ENCODE peak calls at places on chromosomes 2 and 18, in four cellular contexts. One of them, this sample, is unnamed.

GRCh38 chr2:124264496-124265160 is 239.5 kb downstream of the CNTNAP5 start:
- DNase-seq in GM12878: no peak
- DNase-seq in A549: no peak
- DNase-seq in K562: no peak
- DNase-seq in this sample: no peak

GRCh38 chr2:206983156-206983875 is 44.0 kb downstream of the CPO start:
- DNase-seq in K562: no peak
- DNase-seq in GM12878: no peak
- DNase-seq in A549: no peak
- DNase-seq in this sample: no peak

GRCh38 chr2:9287400-9288059 is 80.9 kb downstream of the ASAP2 start:
- DNase-seq in GM12878: no peak
- DNase-seq in A549: peak
- DNase-seq in K562: no peak
- DNase-seq in this sample: no peak

GRCh38 chr2:216115224-216115582 is 6.1 kb downstream of the XRCC5 start:
- DNase-seq in K562: no peak
- DNase-seq in GM12878: no peak
- DNase-seq in A549: peak
- DNase-seq in this sample: no peak

GRCh38 chr2:68912732-68913131 is 40.0 kb downstream of the GKN2 start:
- DNase-seq in GM12878: no peak
- DNase-seq in A549: no peak
- DNase-seq in K562: no peak
- DNase-seq in this sample: no peak

GRCh38 chr2:169329669-169330554 is 32.4 kb downstream of the LRP2 start:
- DNase-seq in A549: no peak
- DNase-seq in GM12878: no peak
- DNase-seq in K562: no peak
- DNase-seq in this sample: no peak

GRCh38 chr18:56570971-56571370 is 67.4 kb downstream of the TXNL1 start:
- DNase-seq in K562: no peak
- DNase-seq in GM12878: no peak
- DNase-seq in A549: no peak
- DNase-seq in this sample: no peak

GRCh38 chr2:29751390-29751789 is 170.0 kb downstream of the ALK start:
- DNase-seq in A549: no peak
- DNase-seq in GM12878: no peak
- DNase-seq in K562: no peak
- DNase-seq in this sample: no peak

GRCh38 chr2:142112648-142113278 is 18.1 kb downstream of the LRP1B start:
- DNase-seq in K562: no peak
- DNase-seq in A549: no peak
- DNase-seq in GM12878: no peak
- DNase-seq in this sample: no peak

GRCh38 chr18:39359636-39360035 is 1794.0 kb upstream of the CELF4 start:
- DNase-seq in A549: no peak
- DNase-seq in K562: no peak
- DNase-seq in GM12878: no peak
- DNase-seq in this sample: no peak

GRCh38 chr2:53945538-53945937 is 25.3 kb downstream of the PSME4 start:
- DNase-seq in A549: no peak
- DNase-seq in GM12878: no peak
- DNase-seq in K562: no peak
- DNase-seq in this sample: no peak

GRCh38 chr18:48795696-48796095 is 155.1 kb downstream of the SMAD7 start:
- DNase-seq in A549: no peak
- DNase-seq in K562: no peak
- DNase-seq in GM12878: no peak
- DNase-seq in this sample: peak

GRCh38 chr2:66445781-66446177 is 10.9 kb downstream of the MEIS1 start:
- DNase-seq in K562: no peak
- DNase-seq in A549: no peak
- DNase-seq in GM12878: no peak
- DNase-seq in this sample: no peak

GRCh38 chr2:234556848-234557573 is 60.1 kb upstream of the ARL4C start:
- DNase-seq in A549: peak
- DNase-seq in GM12878: no peak
- DNase-seq in K562: no peak
- DNase-seq in this sample: no peak

GRCh38 chr18:3985030-3985429 is 470.1 kb downstream of the DLGAP1 start:
- DNase-seq in GM12878: no peak
- DNase-seq in A549: no peak
- DNase-seq in K562: no peak
- DNase-seq in this sample: no peak

GRCh38 chr2:55771612-55772011 is 78.0 kb upstream of the PNPT1 start:
- DNase-seq in GM12878: no peak
- DNase-seq in K562: peak
- DNase-seq in A549: peak
- DNase-seq in this sample: no peak

GRCh38 chr2:74834806-74835755 is 1.2 kb downstream of the HK2 start:
- DNase-seq in GM12878: no peak
- DNase-seq in A549: peak
- DNase-seq in K562: peak
- DNase-seq in this sample: no peak

GRCh38 chr2:42035241-42035640 is 12.6 kb upstream of the PKDCC start:
- DNase-seq in A549: no peak
- DNase-seq in GM12878: no peak
- DNase-seq in K562: no peak
- DNase-seq in this sample: no peak

GRCh38 chr2:58429285-58429874 is 188.3 kb upstream of the FANCL start:
- DNase-seq in A549: no peak
- DNase-seq in K562: no peak
- DNase-seq in GM12878: no peak
- DNase-seq in this sample: no peak

GRCh38 chr2:67289921-67290371 is 107.2 kb upstream of the ETAA1 start:
- DNase-seq in A549: no peak
- DNase-seq in GM12878: no peak
- DNase-seq in K562: no peak
- DNase-seq in this sample: no peak

GRCh38 chr2:230942371-230942770 is 17.3 kb upstream of the GPR55 start:
- DNase-seq in GM12878: no peak
- DNase-seq in K562: peak
- DNase-seq in A549: no peak
- DNase-seq in this sample: no peak

GRCh38 chr2:71291398-71291797 is 40.2 kb upstream of the ZNF638 start:
- DNase-seq in K562: no peak
- DNase-seq in A549: no peak
- DNase-seq in GM12878: no peak
- DNase-seq in this sample: no peak

GRCh38 chr2:236667526-236667925 is 97.9 kb downstream of the ACKR3 start:
- DNase-seq in GM12878: no peak
- DNase-seq in A549: no peak
- DNase-seq in K562: no peak
- DNase-seq in this sample: peak

GRCh38 chr2:236668531-236668969 is 98.9 kb downstream of the ACKR3 start:
- DNase-seq in GM12878: no peak
- DNase-seq in A549: no peak
- DNase-seq in K562: no peak
- DNase-seq in this sample: peak

GRCh38 chr2:236672606-236673005 is 103.0 kb downstream of the ACKR3 start:
- DNase-seq in GM12878: no peak
- DNase-seq in K562: no peak
- DNase-seq in A549: no peak
- DNase-seq in this sample: no peak

GRCh38 chr2:236671820-236672520 is 102.3 kb downstream of the ACKR3 start:
- DNase-seq in A549: no peak
- DNase-seq in K562: no peak
- DNase-seq in GM12878: no peak
- DNase-seq in this sample: peak

GRCh38 chr2:236670235-236670620 is 100.6 kb downstream of the ACKR3 start:
- DNase-seq in A549: no peak
- DNase-seq in GM12878: no peak
- DNase-seq in K562: no peak
- DNase-seq in this sample: peak
- H3K27ac ChIP-seq in A549: no peak
- H3K27ac ChIP-seq in GM12878: no peak
- H3K27ac ChIP-seq in K562: no peak
- H3K27ac ChIP-seq in this sample: no peak

GRCh38 chr2:161161074-161161577 is 898 bp downstream of the TANK start:
- DNase-seq in K562: no peak
- DNase-seq in GM12878: no peak
- DNase-seq in A549: no peak
- DNase-seq in this sample: no peak

GRCh38 chr2:161159829-161160225 is 401 bp upstream of the TANK start:
- DNase-seq in K562: no peak
- DNase-seq in GM12878: no peak
- DNase-seq in A549: no peak
- DNase-seq in this sample: no peak

GRCh38 chr2:161158882-161159281 is 1.3 kb upstream of the TANK start:
- DNase-seq in K562: no peak
- DNase-seq in A549: no peak
- DNase-seq in GM12878: no peak
- DNase-seq in this sample: no peak

GRCh38 chr2:161163438-161163837 is 3.2 kb downstream of the TANK start:
- DNase-seq in GM12878: no peak
- DNase-seq in K562: no peak
- DNase-seq in A549: no peak
- DNase-seq in this sample: no peak

DNA sequence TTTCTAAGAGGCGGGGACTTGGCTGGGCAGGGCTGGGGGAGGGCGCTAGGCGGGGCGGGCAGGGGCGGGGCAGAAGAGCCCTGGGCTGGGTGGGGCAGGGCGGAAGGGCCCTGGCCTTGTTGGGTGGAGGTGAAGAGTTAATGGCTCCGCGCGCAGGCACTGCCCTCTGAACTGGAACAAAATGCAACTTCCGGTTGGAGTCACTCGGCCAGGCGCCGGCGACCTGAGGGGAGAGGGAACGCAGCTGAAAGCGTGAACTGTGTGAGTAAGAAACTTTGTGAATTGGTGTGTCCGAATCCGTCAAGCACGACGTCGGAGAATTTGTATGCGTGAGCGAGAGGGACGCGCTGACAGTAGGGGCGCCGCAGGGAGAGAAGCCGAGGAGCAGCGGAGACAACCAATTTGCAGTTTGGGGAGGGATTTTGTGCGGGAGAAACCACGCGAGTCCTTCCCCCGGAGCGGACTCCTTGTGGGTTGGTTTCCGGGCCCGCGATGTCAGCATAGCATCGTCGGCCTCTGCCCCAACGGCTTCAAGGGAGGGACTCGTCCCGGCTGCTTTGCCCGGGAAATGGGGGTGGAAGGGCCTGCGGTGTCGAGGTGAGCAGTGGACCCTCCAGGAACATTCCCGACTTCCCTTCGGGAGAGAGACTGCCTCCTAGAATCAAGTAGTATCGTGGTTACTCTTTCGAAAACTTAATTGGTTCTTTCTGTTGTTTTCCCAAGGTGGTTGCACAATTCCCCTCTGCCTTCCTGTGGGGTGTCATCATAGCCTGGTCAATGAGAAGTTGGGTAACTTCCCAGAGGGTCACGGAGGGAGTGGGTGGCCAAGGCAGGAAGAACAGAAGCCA is at the start of gene TANK:
- DNase-seq in GM12878: peak
- DNase-seq in A549: peak
- DNase-seq in K562: peak
- DNase-seq in this sample: peak
- TF ChIP-seq EP300 in GM12878: no peak
- TF ChIP-seq EP300 in A549: no peak
- TF ChIP-seq EP300 in K562: no peak
- TF ChIP-seq EP300 in this sample: no peak

DNA sequence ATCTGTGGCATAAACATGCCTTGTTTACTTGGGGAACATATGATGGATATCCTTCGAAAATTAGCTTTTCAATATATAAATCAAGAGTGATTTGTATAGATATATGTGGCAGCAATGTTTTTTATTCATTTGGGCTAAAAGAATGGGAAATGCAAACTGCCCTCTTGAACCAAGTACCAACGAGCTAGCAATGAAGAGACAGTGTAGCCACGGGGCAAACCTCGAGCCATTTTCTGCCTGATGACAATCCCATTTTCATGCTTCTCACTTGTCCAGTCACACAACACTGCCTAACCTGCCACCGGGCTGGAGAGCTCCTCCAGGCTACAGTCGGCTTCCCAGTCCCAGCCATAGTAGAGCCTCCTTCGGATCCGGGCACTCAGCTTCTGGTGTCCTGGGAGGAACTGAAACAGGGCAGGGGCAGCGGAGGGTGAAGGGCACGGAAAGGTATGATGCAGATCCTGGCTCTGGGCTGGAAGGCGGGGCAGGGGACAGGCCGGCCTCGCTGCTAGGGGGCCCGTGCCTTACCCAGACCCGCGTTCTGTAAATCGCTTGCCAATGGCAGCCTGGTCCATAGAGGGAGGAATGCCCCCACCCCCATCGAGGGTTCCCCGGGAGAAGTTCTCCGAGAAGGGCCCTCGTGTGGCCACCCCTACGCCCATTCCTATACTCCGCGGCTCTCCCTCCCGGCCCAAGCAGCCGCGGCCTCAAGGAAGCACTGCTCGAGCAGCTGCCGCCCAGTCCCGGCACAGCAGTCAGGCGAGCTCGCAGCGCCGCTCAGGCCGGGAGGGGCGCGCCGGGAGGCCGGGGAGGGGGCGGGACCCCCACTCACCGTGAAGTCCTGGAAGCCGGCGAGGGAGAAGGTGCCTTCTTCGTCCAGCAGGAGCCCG is 552 bp downstream of the CNPPD1 start:
- DNase-seq in A549: peak
- DNase-seq in K562: peak
- DNase-seq in GM12878: no peak
- DNase-seq in this sample: no peak
- H3K27ac ChIP-seq in A549: peak
- H3K27ac ChIP-seq in K562: peak
- H3K27ac ChIP-seq in GM12878: peak
- H3K27ac ChIP-seq in this sample: peak

GRCh38 chr18:45967007-45967706 is at the start of gene EPG5:
- DNase-seq in A549: peak
- DNase-seq in K562: peak
- DNase-seq in GM12878: peak
- DNase-seq in this sample: peak
- TF ChIP-seq EP300 in A549: no peak
- TF ChIP-seq EP300 in K562: no peak
- TF ChIP-seq EP300 in GM12878: no peak
- TF ChIP-seq EP300 in this sample: no peak

GRCh38 chr2:64063924-64064331 is 44.7 kb upstream of the VPS54 start:
- DNase-seq in GM12878: no peak
- DNase-seq in K562: peak
- DNase-seq in A549: no peak
- DNase-seq in this sample: no peak
- H3K27ac ChIP-seq in GM12878: no peak
- H3K27ac ChIP-seq in K562: peak
- H3K27ac ChIP-seq in A549: no peak
- H3K27ac ChIP-seq in this sample: peak

DNA sequence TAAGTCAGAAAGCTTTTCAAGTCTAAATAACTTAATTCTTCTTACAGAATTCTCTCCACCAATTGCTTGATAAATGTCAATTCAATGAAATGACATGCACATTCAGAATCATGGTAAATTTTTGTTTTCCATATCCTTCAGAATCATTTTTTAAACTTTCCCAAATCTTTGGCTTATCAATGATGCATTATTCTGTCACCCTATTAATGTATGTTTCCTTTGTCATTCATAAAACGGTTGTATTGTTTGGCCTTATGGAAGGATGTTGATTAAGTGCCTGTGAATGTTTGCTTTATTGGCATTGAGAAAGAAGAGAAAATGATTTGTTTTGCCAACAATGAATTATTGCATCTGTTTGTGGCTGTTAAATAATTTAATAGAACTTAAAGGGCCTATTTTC is 260.9 kb downstream of the PLCL1 start:
- DNase-seq in A549: no peak
- DNase-seq in GM12878: no peak
- DNase-seq in K562: no peak
- DNase-seq in this sample: no peak
- TF ChIP-seq EP300 in A549: no peak
- TF ChIP-seq EP300 in GM12878: no peak
- TF ChIP-seq EP300 in K562: no peak
- TF ChIP-seq EP300 in this sample: no peak

This sample was measured in suprapubic skin.